ENCODE peak calls at places on chromosomes 16 and 17, in four cellular contexts. T, F, R and O are unnamed samples.

GRCh38 chr17:57861000-57861736 is 11.3 kb upstream of the MRPS23 start:
- DNase-seq in T (peak; percentile 91), F (peak; percentile 90), R (peak; percentile 36), O (peak; percentile 26)

GRCh38 chr16:49556252-49557069 is 182.9 kb downstream of the C16orf78 start:
- DNase-seq in R (no peak), F (peak; percentile 31), T (no peak), O (peak; percentile 10)

GRCh38 chr17:71149607-71150006 is 971.2 kb upstream of the SOX9 start:
- DNase-seq in T (no peak), R (no peak), F (no peak), O (no peak)

GRCh38 chr16:84084570-84085270 is 32.0 kb downstream of the MBTPS1 start:
- DNase-seq in F (peak; percentile 79), R (peak; percentile 71), T (peak; percentile 72), O (peak; percentile 86)

GRCh38 chr16:25045696-25046381 is 30.7 kb upstream of the ARHGAP17 start:
- DNase-seq in F (peak; percentile 35), R (no peak), T (no peak), O (no peak)

GRCh38 chr17:75758131-75758905 is 6.7 kb downstream of the GALK1 start:
- DNase-seq in T (no peak), F (no peak), R (no peak), O (no peak)

GRCh38 chr17:28526381-28526780 is 20.2 kb downstream of the FOXN1 start:
- DNase-seq in F (no peak), T (peak; percentile 69), R (no peak), O (no peak)

GRCh38 chr16:82699711-82700495 is 73.1 kb downstream of the CDH13 start:
- DNase-seq in T (peak; percentile 16), R (no peak), F (no peak), O (no peak)

GRCh38 chr16:89616576-89617437 is 3.4 kb downstream of the DPEP1 start:
- DNase-seq in T (no peak), F (no peak), R (peak; percentile 35), O (no peak)

GRCh38 chr16:57501492-57501891 is 15.2 kb upstream of the DOK4 start:
- DNase-seq in R (no peak), F (no peak), T (no peak), O (no peak)

GRCh38 chr16:62089715-62090114 is 53.5 kb upstream of the CDH8 start:
- DNase-seq in R (no peak), F (no peak), T (no peak), O (no peak)

GRCh38 chr17:47719411-47720152 is 13.5 kb upstream of the TBX21 start:
- DNase-seq in F (no peak), R (no peak), T (no peak), O (no peak)

GRCh38 chr17:37273419-37274051 is 102.2 kb upstream of the C17orf78 start:
- DNase-seq in T (no peak), R (no peak), F (peak; percentile 15), O (no peak)

GRCh38 chr17:69223809-69224208 is 4.8 kb downstream of the ABCA10 start:
- DNase-seq in R (no peak), F (no peak), T (no peak), O (no peak)

GRCh38 chr17:30299000-30299399 is 7.3 kb upstream of the BLMH start:
- DNase-seq in R (peak; percentile 2), F (peak; percentile 34), T (no peak), O (no peak)

GRCh38 chr17:58606934-58607333 is 84.9 kb downstream of the TEX14 start:
- DNase-seq in T (no peak), R (no peak), F (no peak), O (no peak)

GRCh38 chr17:31900877-31901276 is 631 bp downstream of the UTP6 start:
- DNase-seq in R (no peak), F (no peak), T (no peak), O (no peak)

GRCh38 chr17:51147641-51148040 is 5.7 kb upstream of the NME1 start:
- DNase-seq in R (no peak), F (no peak), T (no peak), O (no peak)

GRCh38 chr17:20201059-20201458 is 191.9 kb downstream of the SPECC1 start:
- DNase-seq in T (no peak), F (no peak), R (no peak), O (no peak)

GRCh38 chr17:18089613-18090012 is 1.9 kb downstream of the DRG2 start:
- DNase-seq in T (no peak), F (no peak), R (no peak), O (no peak)

GRCh38 chr16:30985401-30986128 is 558 bp downstream of the HSD3B7 start:
- DNase-seq in T (peak; percentile 92), F (peak; percentile 65), R (no peak), O (no peak)

GRCh38 chr16:22300427-22301071 is 3.3 kb downstream of the POLR3E start:
- DNase-seq in T (peak; percentile 80), F (peak; percentile 71), R (peak; percentile 51), O (no peak)

GRCh38 chr16:20901441-20902112 is 1.0 kb downstream of the LYRM1 start:
- DNase-seq in T (peak; percentile 50), F (peak; percentile 57), R (no peak), O (no peak)

GRCh38 chr16:53058441-53058840 is 3.6 kb downstream of the CHD9 start:
- DNase-seq in F (no peak), R (no peak), T (no peak), O (no peak)

GRCh38 chr16:47008174-47008573 is 34.7 kb upstream of the DNAJA2 start:
- DNase-seq in T (no peak), F (no peak), R (no peak), O (no peak)

DNA sequence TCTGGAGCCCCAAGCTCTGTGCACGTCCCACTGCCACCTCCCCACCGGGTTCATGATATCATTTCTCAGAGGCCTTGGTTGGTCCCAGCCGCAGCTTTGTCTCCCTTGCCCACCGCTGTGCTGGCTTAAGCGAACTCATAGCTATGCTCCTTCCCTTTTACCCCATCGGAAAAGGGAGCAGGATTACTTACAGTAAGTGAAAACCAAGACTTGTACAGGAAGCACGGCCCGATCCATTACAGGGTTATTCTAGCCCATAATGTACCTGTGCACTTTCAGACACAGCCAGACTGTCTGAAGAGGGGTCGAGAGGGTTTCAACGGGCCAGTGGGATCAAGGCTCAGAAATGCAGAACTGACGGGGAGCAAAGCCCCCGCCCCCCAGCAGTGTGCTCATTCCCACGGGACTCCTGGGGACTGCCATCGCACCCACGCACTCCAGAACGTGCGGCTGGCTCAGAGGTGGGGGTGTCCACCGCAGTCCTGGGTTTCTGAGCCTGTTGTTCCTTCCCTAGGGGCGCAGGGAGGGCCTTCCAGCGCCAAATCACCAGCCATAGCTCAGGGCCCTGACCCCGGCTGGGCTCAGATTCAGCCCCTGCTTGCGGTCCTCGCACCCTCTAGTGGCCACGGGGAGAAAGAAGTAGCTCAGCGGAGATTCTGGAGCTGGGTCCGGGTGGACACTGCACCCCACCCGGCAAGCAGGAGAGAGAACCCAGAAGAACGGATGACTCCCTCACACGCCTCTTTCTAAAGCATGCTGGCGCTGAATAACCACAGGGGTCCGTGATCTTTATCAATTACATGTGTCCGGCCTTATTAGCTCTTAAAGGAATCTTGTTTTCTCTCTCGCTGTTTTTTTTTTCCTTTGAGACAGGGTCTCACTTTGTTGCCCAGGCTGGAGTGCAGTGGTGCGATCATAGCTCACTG is 44.9 kb upstream of the USP7 start:
- DNase-seq in T (peak; percentile 79), F (peak; percentile 74), R (peak; percentile 60), O (peak; percentile 39)
- H3K4me3 ChIP-seq in T (no peak overlapping the region), F (no peak overlapping the region), R (no peak overlapping the region), O (no peak overlapping the region)

DNA sequence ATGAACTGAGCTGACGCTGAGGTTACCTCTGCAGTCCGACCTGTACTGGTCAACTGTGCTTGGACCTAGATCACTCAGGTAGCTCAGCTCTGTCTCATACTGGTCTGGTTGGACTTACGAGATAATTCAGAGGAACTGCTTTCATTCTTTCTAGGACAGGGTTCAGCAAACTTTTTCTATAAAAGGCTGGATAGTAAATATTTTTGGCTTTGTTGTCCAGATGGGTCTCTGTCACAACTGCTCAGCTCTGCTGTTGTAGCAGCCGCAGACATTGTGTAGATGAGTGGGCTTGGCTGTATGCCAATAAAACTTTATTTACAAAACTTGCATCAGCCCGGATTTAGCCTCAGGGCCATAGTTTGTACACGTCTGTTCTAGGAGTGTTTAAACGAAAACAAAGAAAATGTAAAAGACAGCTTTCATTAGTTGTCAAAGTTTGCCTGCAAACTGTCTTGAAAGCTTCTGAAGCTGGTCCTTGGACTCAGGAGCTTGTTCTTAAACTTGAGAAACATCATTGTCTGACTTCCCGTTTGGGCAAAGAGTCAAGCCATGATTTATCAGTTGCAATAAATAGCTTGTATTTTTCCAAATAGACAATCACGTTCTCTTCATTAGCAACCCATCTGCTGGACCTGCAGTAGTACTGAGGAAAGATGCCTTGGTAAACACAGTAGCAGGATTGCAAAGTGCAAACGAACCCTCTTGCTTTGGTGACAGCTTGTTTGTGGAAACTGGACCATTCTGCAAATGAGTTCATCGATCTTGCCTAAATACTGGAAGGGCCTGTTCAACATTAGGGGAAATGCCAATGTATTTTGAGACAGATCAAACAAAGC is 253.4 kb downstream of the SNX29 start:
- DNase-seq in T (no peak), F (no peak), R (no peak), O (no peak)
- H3K4me3 ChIP-seq in T (no peak overlapping the region), F (no peak overlapping the region), R (no peak overlapping the region), O (no peak overlapping the region)

DNA sequence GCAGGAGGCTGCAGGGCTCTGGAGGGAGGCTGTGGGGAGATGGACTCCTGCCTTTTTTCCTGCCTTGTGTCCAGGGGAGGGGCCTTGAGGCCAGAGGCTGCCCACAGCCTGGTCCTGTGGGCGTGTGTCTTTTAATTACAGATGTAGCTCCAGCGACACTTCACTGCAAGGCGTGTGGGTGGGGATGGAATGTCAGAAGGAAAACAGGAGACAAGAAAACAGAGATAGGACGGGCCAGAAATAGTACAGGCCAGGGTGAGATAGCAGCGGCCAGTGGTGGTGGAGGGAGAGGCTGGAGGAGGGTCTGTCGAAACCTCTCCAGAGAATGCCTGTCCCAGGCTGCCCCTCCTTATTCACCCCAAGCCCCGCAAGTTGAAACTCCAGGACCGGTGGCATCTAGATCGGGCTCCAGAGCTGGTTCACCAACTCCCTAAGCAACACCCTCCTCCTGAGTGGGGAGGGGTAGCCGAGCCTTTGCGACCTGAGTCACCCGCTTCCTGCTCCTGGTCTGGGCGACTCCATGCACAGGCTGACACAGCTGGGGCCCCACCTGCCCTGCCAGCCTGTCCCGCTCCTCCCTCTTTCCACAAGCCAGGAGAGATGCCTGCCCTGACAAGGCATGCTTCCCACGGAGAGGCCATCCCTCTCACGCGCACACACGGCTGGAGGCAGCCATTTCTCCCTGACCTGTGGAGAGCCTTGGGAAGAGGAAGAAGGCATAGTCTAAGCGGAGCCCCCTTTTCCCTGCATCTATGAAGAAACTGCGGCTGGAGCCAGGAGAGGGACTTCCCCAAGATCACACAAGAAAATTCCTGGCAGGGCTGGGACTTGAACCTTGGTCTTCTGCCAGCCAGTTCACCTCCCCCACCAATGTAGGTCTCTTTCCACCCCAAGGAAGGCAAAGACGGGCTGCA is 6.6 kb upstream of the JUP start:
- DNase-seq in R (no peak), F (peak; percentile 93), T (peak; percentile 86), O (no peak)
- H3K4me3 ChIP-seq in R (no peak overlapping the region), F (peak overlapping the region; percentile 20), T (no peak overlapping the region), O (no peak overlapping the region)

GRCh38 chr16:72991211-72991610 is 56.7 kb downstream of the ZFHX3 start:
- DNase-seq in R (no peak), F (no peak), T (no peak), O (no peak)

GRCh38 chr16:72988568-72988967 is 59.4 kb downstream of the ZFHX3 start:
- DNase-seq in T (no peak), F (no peak), R (no peak), O (no peak)

GRCh38 chr16:72989203-72989991 is 58.5 kb downstream of the ZFHX3 start:
- DNase-seq in F (no peak), R (no peak), T (peak; percentile 47), O (no peak)

GRCh38 chr16:72990571-72990970 is 57.4 kb downstream of the ZFHX3 start:
- DNase-seq in R (no peak), T (no peak), F (no peak), O (no peak)

GRCh38 chr16:72990003-72990521 is 57.9 kb downstream of the ZFHX3 start:
- DNase-seq in F (no peak), R (no peak), T (peak; percentile 64), O (no peak)
- H3K4me3 ChIP-seq in F (no peak overlapping the region), R (no peak overlapping the region), T (no peak overlapping the region), O (no peak overlapping the region)

GRCh38 chr17:27424941-27425340 is 31.3 kb upstream of the KSR1 start:
- DNase-seq in T (no peak), R (no peak), F (no peak), O (no peak)
- H3K4me3 ChIP-seq in T (no peak overlapping the region), R (no peak overlapping the region), F (no peak overlapping the region), O (no peak overlapping the region)